ENCODE peak calls at places on chromosome 18, in five cellular contexts. One of them, this sample, is unnamed.

GRCh38 chr18:37537868-37538525 is 27.6 kb downstream of the CELF4 start:
- DNase-seq in left ventricle myocardium inferior: peak; percentile 72
- DNase-seq in adrenal gland: peak; percentile 92
- DNase-seq in T follicular helper cell: peak; percentile 6
- DNase-seq in HFFc6: peak; percentile 55
- DNase-seq in this sample: no peak

GRCh38 chr18:46497129-46497528 is 159.9 kb downstream of the LOXHD1 start:
- DNase-seq in HFFc6: no peak
- DNase-seq in T follicular helper cell: no peak
- DNase-seq in adrenal gland: no peak
- DNase-seq in left ventricle myocardium inferior: peak; percentile 27
- DNase-seq in this sample: no peak

GRCh38 chr18:73318732-73319479 is 451.1 kb upstream of the NETO1 start:
- DNase-seq in T follicular helper cell: no peak
- DNase-seq in left ventricle myocardium inferior: peak; percentile 15
- DNase-seq in HFFc6: peak; percentile 11
- DNase-seq in adrenal gland: no peak
- DNase-seq in this sample: no peak

GRCh38 chr18:9506046-9506792 is 30.9 kb downstream of the RALBP1 start:
- DNase-seq in T follicular helper cell: no peak
- DNase-seq in adrenal gland: no peak
- DNase-seq in left ventricle myocardium inferior: no peak
- DNase-seq in HFFc6: no peak
- DNase-seq in this sample: no peak

GRCh38 chr18:45493830-45494229 is 121.4 kb upstream of the SLC14A2 start:
- DNase-seq in HFFc6: no peak
- DNase-seq in left ventricle myocardium inferior: no peak
- DNase-seq in adrenal gland: no peak
- DNase-seq in T follicular helper cell: no peak
- DNase-seq in this sample: no peak

GRCh38 chr18:47736376-47737140 is 193.9 kb downstream of the SMAD2 start:
- DNase-seq in HFFc6: no peak
- DNase-seq in T follicular helper cell: no peak
- DNase-seq in adrenal gland: peak; percentile 31
- DNase-seq in left ventricle myocardium inferior: no peak
- DNase-seq in this sample: no peak

GRCh38 chr18:72086421-72086820 is 457.7 kb downstream of the CBLN2 start:
- DNase-seq in adrenal gland: no peak
- DNase-seq in HFFc6: no peak
- DNase-seq in left ventricle myocardium inferior: no peak
- DNase-seq in T follicular helper cell: no peak
- DNase-seq in this sample: no peak

GRCh38 chr18:49560277-49561126 is 1.4 kb upstream of the LIPG start:
- DNase-seq in left ventricle myocardium inferior: no peak
- DNase-seq in T follicular helper cell: no peak
- DNase-seq in adrenal gland: no peak
- DNase-seq in HFFc6: no peak
- DNase-seq in this sample: no peak

GRCh38 chr18:29164993-29165599 is 988.2 kb upstream of the CDH2 start:
- DNase-seq in HFFc6: peak; percentile 84
- DNase-seq in left ventricle myocardium inferior: no peak
- DNase-seq in adrenal gland: no peak
- DNase-seq in T follicular helper cell: no peak
- DNase-seq in this sample: no peak

GRCh38 chr18:61946449-61946848 is 53.6 kb upstream of the RNF152 start:
- DNase-seq in adrenal gland: no peak
- DNase-seq in left ventricle myocardium inferior: no peak
- DNase-seq in HFFc6: peak; percentile 64
- DNase-seq in T follicular helper cell: no peak
- DNase-seq in this sample: no peak

GRCh38 chr18:13379930-13380665 is 161.5 kb downstream of the LDLRAD4 start:
- DNase-seq in left ventricle myocardium inferior: no peak
- DNase-seq in T follicular helper cell: no peak
- DNase-seq in HFFc6: no peak
- DNase-seq in adrenal gland: peak; percentile 53
- DNase-seq in this sample: no peak

GRCh38 chr18:51668101-51668500 is 470.6 kb upstream of the MEX3C start:
- DNase-seq in T follicular helper cell: no peak
- DNase-seq in HFFc6: peak; percentile 2
- DNase-seq in adrenal gland: peak; percentile 85
- DNase-seq in left ventricle myocardium inferior: peak; percentile 19
- DNase-seq in this sample: no peak

GRCh38 chr18:75208055-75208835 is 694 bp downstream of the PTGR3 start:
- DNase-seq in HFFc6: no peak
- DNase-seq in adrenal gland: peak; percentile 75
- DNase-seq in left ventricle myocardium inferior: peak; percentile 58
- DNase-seq in T follicular helper cell: peak; percentile 22
- DNase-seq in this sample: no peak

GRCh38 chr18:48116873-48117630 is 186.6 kb upstream of the SMAD2 start:
- DNase-seq in T follicular helper cell: no peak
- DNase-seq in left ventricle myocardium inferior: no peak
- DNase-seq in adrenal gland: no peak
- DNase-seq in HFFc6: no peak
- DNase-seq in this sample: no peak

GRCh38 chr18:6708880-6709279 is 20.6 kb upstream of the ARHGAP28 start:
- DNase-seq in left ventricle myocardium inferior: no peak
- DNase-seq in adrenal gland: no peak
- DNase-seq in T follicular helper cell: no peak
- DNase-seq in HFFc6: no peak
- DNase-seq in this sample: no peak

GRCh38 chr18:22710628-22711380 is 222.3 kb upstream of the RBBP8 start:
- DNase-seq in left ventricle myocardium inferior: peak; percentile 33
- DNase-seq in T follicular helper cell: no peak
- DNase-seq in HFFc6: no peak
- DNase-seq in adrenal gland: no peak
- DNase-seq in this sample: no peak